ENCODE peak calls at places on chromosomes 2 and 18, in seven cellular contexts. One of them, this sample, is unnamed. For H3K36me3, the result is how much of the 10 kb centered on the place peaks cover.

GRCh38 chr2:174326880-174327558 is 7.7 kb upstream of the SP9 start:
- DNase-seq in CD8-positive, alpha-beta T cell: no peak
- DNase-seq in PC-9: no peak
- DNase-seq in CD4-positive, CD25-positive, alpha-beta regulatory T cell: no peak
- DNase-seq in K562: no peak
- DNase-seq in cardiac muscle cell: no peak
- DNase-seq in heart left ventricle: no peak
- DNase-seq in this sample: peak

GRCh38 chr2:156826342-156826933 is 390.3 kb downstream of the GPD2 start:
- DNase-seq in CD8-positive, alpha-beta T cell: no peak
- DNase-seq in PC-9: no peak
- DNase-seq in CD4-positive, CD25-positive, alpha-beta regulatory T cell: no peak
- DNase-seq in K562: no peak
- DNase-seq in cardiac muscle cell: no peak
- DNase-seq in heart left ventricle: no peak
- DNase-seq in this sample: no peak

GRCh38 chr2:96884299-96885156 is 14.6 kb upstream of the SEMA4C start:
- DNase-seq in CD8-positive, alpha-beta T cell: no peak
- DNase-seq in PC-9: peak
- DNase-seq in CD4-positive, CD25-positive, alpha-beta regulatory T cell: no peak
- DNase-seq in K562: no peak
- DNase-seq in cardiac muscle cell: no peak
- DNase-seq in heart left ventricle: no peak
- DNase-seq in this sample: no peak

GRCh38 chr18:45291616-45292612 is 323.4 kb upstream of the SLC14A2 start:
- DNase-seq in CD8-positive, alpha-beta T cell: no peak
- DNase-seq in PC-9: no peak
- DNase-seq in CD4-positive, CD25-positive, alpha-beta regulatory T cell: no peak
- DNase-seq in K562: no peak
- DNase-seq in cardiac muscle cell: no peak
- DNase-seq in heart left ventricle: no peak
- DNase-seq in this sample: no peak

GRCh38 chr2:153864022-153864421 is 7.7 kb upstream of the GALNT13 start:
- DNase-seq in CD8-positive, alpha-beta T cell: no peak
- DNase-seq in PC-9: no peak
- DNase-seq in CD4-positive, CD25-positive, alpha-beta regulatory T cell: no peak
- DNase-seq in K562: no peak
- DNase-seq in cardiac muscle cell: peak
- DNase-seq in heart left ventricle: no peak
- DNase-seq in this sample: no peak

GRCh38 chr2:106869512-106870276 is 16.3 kb downstream of the ST6GAL2 start:
- DNase-seq in CD8-positive, alpha-beta T cell: no peak
- DNase-seq in PC-9: no peak
- DNase-seq in CD4-positive, CD25-positive, alpha-beta regulatory T cell: no peak
- DNase-seq in K562: no peak
- DNase-seq in cardiac muscle cell: no peak
- DNase-seq in heart left ventricle: no peak
- DNase-seq in this sample: no peak

GRCh38 chr18:28045176-28045810 is 131.6 kb downstream of the CDH2 start:
- DNase-seq in CD8-positive, alpha-beta T cell: no peak
- DNase-seq in PC-9: no peak
- DNase-seq in CD4-positive, CD25-positive, alpha-beta regulatory T cell: no peak
- DNase-seq in K562: no peak
- DNase-seq in cardiac muscle cell: peak
- DNase-seq in heart left ventricle: no peak
- DNase-seq in this sample: no peak

GRCh38 chr2:201235865-201236811 is 24.2 kb upstream of the CASP8 start:
- DNase-seq in CD8-positive, alpha-beta T cell: peak
- DNase-seq in PC-9: peak
- DNase-seq in CD4-positive, CD25-positive, alpha-beta regulatory T cell: peak
- DNase-seq in K562: peak
- DNase-seq in cardiac muscle cell: peak
- DNase-seq in heart left ventricle: no peak
- DNase-seq in this sample: no peak

GRCh38 chr18:9760641-9761040 is 52.5 kb downstream of the RAB31 start:
- DNase-seq in CD8-positive, alpha-beta T cell: no peak
- DNase-seq in PC-9: no peak
- DNase-seq in CD4-positive, CD25-positive, alpha-beta regulatory T cell: no peak
- DNase-seq in K562: no peak
- DNase-seq in cardiac muscle cell: no peak
- DNase-seq in heart left ventricle: no peak
- DNase-seq in this sample: no peak

GRCh38 chr2:206981089-206981674 is 41.9 kb downstream of the CPO start:
- DNase-seq in CD8-positive, alpha-beta T cell: no peak
- DNase-seq in PC-9: no peak
- DNase-seq in CD4-positive, CD25-positive, alpha-beta regulatory T cell: no peak
- DNase-seq in K562: no peak
- DNase-seq in cardiac muscle cell: no peak
- DNase-seq in heart left ventricle: peak
- DNase-seq in this sample: no peak

GRCh38 chr2:181780159-181781081 is 100.1 kb upstream of the NEUROD1 start:
- DNase-seq in CD8-positive, alpha-beta T cell: no peak
- DNase-seq in PC-9: no peak
- DNase-seq in CD4-positive, CD25-positive, alpha-beta regulatory T cell: no peak
- DNase-seq in K562: no peak
- DNase-seq in cardiac muscle cell: no peak
- DNase-seq in heart left ventricle: no peak
- DNase-seq in this sample: no peak

GRCh38 chr2:97719362-97720155 is 6.2 kb downstream of the ZAP70 start:
- DNase-seq in CD8-positive, alpha-beta T cell: no peak
- DNase-seq in PC-9: no peak
- DNase-seq in CD4-positive, CD25-positive, alpha-beta regulatory T cell: no peak
- DNase-seq in K562: peak
- DNase-seq in cardiac muscle cell: no peak
- DNase-seq in heart left ventricle: no peak
- DNase-seq in this sample: no peak

GRCh38 chr18:35797961-35798360 is 174.5 kb upstream of the RMP24 start:
- DNase-seq in CD8-positive, alpha-beta T cell: no peak
- DNase-seq in PC-9: no peak
- DNase-seq in CD4-positive, CD25-positive, alpha-beta regulatory T cell: no peak
- DNase-seq in K562: no peak
- DNase-seq in cardiac muscle cell: no peak
- DNase-seq in heart left ventricle: no peak
- DNase-seq in this sample: no peak

GRCh38 chr2:101295895-101296294 is 12.6 kb downstream of the RNF149 start:
- DNase-seq in CD8-positive, alpha-beta T cell: no peak
- DNase-seq in PC-9: no peak
- DNase-seq in CD4-positive, CD25-positive, alpha-beta regulatory T cell: no peak
- DNase-seq in K562: no peak
- DNase-seq in cardiac muscle cell: no peak
- DNase-seq in heart left ventricle: no peak
- DNase-seq in this sample: no peak

DNA sequence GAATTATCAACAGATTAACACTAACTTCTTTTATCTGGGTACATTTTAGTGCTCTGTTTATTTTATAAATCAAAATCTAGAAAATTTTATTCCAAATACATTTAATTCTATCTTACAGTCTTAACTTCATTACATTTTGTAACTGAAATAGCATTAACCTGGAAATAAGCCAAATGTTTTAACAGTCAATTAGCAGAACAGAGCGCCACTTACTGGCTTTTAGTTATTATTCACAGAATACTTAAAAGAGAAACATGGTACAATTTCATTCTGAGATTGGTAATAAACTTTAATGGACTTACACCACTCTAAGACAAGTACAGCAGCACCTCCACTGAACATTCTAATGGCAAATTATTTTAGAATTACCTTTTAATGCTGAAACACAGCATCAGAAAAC is 38.6 kb downstream of the SS18 start:
- DNase-seq in CD8-positive, alpha-beta T cell: no peak
- DNase-seq in PC-9: no peak
- DNase-seq in CD4-positive, CD25-positive, alpha-beta regulatory T cell: no peak
- DNase-seq in K562: no peak
- DNase-seq in cardiac muscle cell: no peak
- DNase-seq in heart left ventricle: no peak
- DNase-seq in this sample: no peak
- H3K36me3 ChIP-seq in CD8-positive, alpha-beta T cell: under half
- H3K36me3 ChIP-seq in PC-9: under half
- H3K36me3 ChIP-seq in CD4-positive, CD25-positive, alpha-beta regulatory T cell: under half
- H3K36me3 ChIP-seq in K562: half or more
- H3K36me3 ChIP-seq in cardiac muscle cell: under half
- H3K36me3 ChIP-seq in heart left ventricle: half or more
- H3K36me3 ChIP-seq in this sample: under half

GRCh38 chr2:9693138-9693520 is 62.3 kb upstream of the YWHAQ start:
- DNase-seq in CD8-positive, alpha-beta T cell: no peak
- DNase-seq in PC-9: no peak
- DNase-seq in CD4-positive, CD25-positive, alpha-beta regulatory T cell: no peak
- DNase-seq in K562: no peak
- DNase-seq in cardiac muscle cell: no peak
- DNase-seq in heart left ventricle: peak
- DNase-seq in this sample: no peak
- H3K27ac ChIP-seq in CD8-positive, alpha-beta T cell: no peak
- H3K27ac ChIP-seq in PC-9: no peak
- H3K27ac ChIP-seq in CD4-positive, CD25-positive, alpha-beta regulatory T cell: no peak
- H3K27ac ChIP-seq in K562: no peak
- H3K27ac ChIP-seq in cardiac muscle cell: no peak
- H3K27ac ChIP-seq in heart left ventricle: peak
- H3K27ac ChIP-seq in this sample: no peak

GRCh38 chr2:19356545-19357382 is 1.7 kb downstream of the OSR1 start:
- DNase-seq in CD8-positive, alpha-beta T cell: no peak
- DNase-seq in PC-9: no peak
- DNase-seq in CD4-positive, CD25-positive, alpha-beta regulatory T cell: no peak
- DNase-seq in K562: no peak
- DNase-seq in cardiac muscle cell: no peak
- DNase-seq in heart left ventricle: no peak
- DNase-seq in this sample: no peak
- H3K4me3 ChIP-seq in CD8-positive, alpha-beta T cell: no peak
- H3K4me3 ChIP-seq in PC-9: peak
- H3K4me3 ChIP-seq in CD4-positive, CD25-positive, alpha-beta regulatory T cell: no peak
- H3K4me3 ChIP-seq in K562: no peak
- H3K4me3 ChIP-seq in cardiac muscle cell: peak
- H3K4me3 ChIP-seq in heart left ventricle: peak
- H3K4me3 ChIP-seq in this sample: no peak

GRCh38 chr18:63979409-63979908 is 9.6 kb downstream of the SERPINB8 start:
- DNase-seq in CD8-positive, alpha-beta T cell: peak
- DNase-seq in PC-9: peak
- DNase-seq in CD4-positive, CD25-positive, alpha-beta regulatory T cell: peak
- DNase-seq in K562: peak
- DNase-seq in cardiac muscle cell: peak
- DNase-seq in heart left ventricle: no peak
- DNase-seq in this sample: no peak

GRCh38 chr18:63981719-63982118 is 11.8 kb downstream of the SERPINB8 start:
- DNase-seq in CD8-positive, alpha-beta T cell: no peak
- DNase-seq in PC-9: no peak
- DNase-seq in CD4-positive, CD25-positive, alpha-beta regulatory T cell: no peak
- DNase-seq in K562: no peak
- DNase-seq in cardiac muscle cell: no peak
- DNase-seq in heart left ventricle: no peak
- DNase-seq in this sample: no peak

GRCh38 chr18:63980027-63980426 is 10.1 kb downstream of the SERPINB8 start:
- DNase-seq in CD8-positive, alpha-beta T cell: no peak
- DNase-seq in PC-9: no peak
- DNase-seq in CD4-positive, CD25-positive, alpha-beta regulatory T cell: no peak
- DNase-seq in K562: no peak
- DNase-seq in cardiac muscle cell: no peak
- DNase-seq in heart left ventricle: no peak
- DNase-seq in this sample: no peak

GRCh38 chr18:63982361-63982760 is 12.5 kb downstream of the SERPINB8 start:
- DNase-seq in CD8-positive, alpha-beta T cell: no peak
- DNase-seq in PC-9: no peak
- DNase-seq in CD4-positive, CD25-positive, alpha-beta regulatory T cell: no peak
- DNase-seq in K562: no peak
- DNase-seq in cardiac muscle cell: no peak
- DNase-seq in heart left ventricle: no peak
- DNase-seq in this sample: no peak

DNA sequence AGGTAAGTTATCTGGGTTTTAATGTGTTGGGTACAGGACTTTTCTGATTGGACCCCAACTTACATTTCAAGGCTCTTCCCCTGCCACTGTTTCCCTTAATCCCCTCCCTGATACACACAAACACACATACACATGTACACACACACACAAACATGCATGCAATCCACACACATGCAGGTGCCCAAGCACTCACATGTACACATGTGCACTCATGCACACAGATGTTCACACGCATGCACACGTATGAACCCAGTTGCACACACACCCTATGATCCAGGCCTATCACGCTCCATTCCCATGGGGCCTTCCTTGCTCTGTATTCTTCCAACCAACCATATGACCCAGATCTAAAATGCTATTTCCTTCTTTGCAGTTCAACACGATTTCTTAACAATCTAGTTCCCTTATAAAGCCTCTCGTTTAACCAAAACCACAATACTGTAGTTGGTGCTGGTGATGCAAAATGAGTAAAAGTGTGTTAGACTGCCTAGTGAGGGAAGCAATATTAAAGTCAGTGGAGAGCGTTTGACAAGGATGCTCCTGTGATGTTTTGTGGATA is 11.1 kb downstream of the SERPINB8 start:
- DNase-seq in CD8-positive, alpha-beta T cell: no peak
- DNase-seq in PC-9: no peak
- DNase-seq in CD4-positive, CD25-positive, alpha-beta regulatory T cell: no peak
- DNase-seq in K562: no peak
- DNase-seq in cardiac muscle cell: no peak
- DNase-seq in heart left ventricle: no peak
- DNase-seq in this sample: no peak
- H3K36me3 ChIP-seq in CD8-positive, alpha-beta T cell: under half
- H3K36me3 ChIP-seq in PC-9: under half
- H3K36me3 ChIP-seq in CD4-positive, CD25-positive, alpha-beta regulatory T cell: under half
- H3K36me3 ChIP-seq in K562: under half
- H3K36me3 ChIP-seq in cardiac muscle cell: under half
- H3K36me3 ChIP-seq in heart left ventricle: under half
- H3K36me3 ChIP-seq in this sample: under half

GRCh38 chr2:108542071-108542470 is 7.8 kb downstream of the LIMS1 start:
- DNase-seq in CD8-positive, alpha-beta T cell: no peak
- DNase-seq in PC-9: no peak
- DNase-seq in CD4-positive, CD25-positive, alpha-beta regulatory T cell: no peak
- DNase-seq in K562: no peak
- DNase-seq in cardiac muscle cell: no peak
- DNase-seq in heart left ventricle: no peak
- DNase-seq in this sample: no peak
- H3K27ac ChIP-seq in CD8-positive, alpha-beta T cell: no peak
- H3K27ac ChIP-seq in PC-9: no peak
- H3K27ac ChIP-seq in CD4-positive, CD25-positive, alpha-beta regulatory T cell: no peak
- H3K27ac ChIP-seq in K562: no peak
- H3K27ac ChIP-seq in cardiac muscle cell: peak
- H3K27ac ChIP-seq in heart left ventricle: peak
- H3K27ac ChIP-seq in this sample: no peak